ENCODE peak calls at places on chromosomes 5 and 9, in ten cellular contexts. L is cardiac fibroblast, E is A673, T is hepatocyte, J is GM12865, D is heart left ventricle, R is spleen, B is upper lobe of right lung, H is A549, A is IMR-90. Q is an unnamed sample.

GRCh38 chr9:121735792-121736130 is 84.3 kb downstream of the DAB2IP start:
- DNase-seq in D (no peak), J (no peak), B (no peak), H (peak; percentile 40), E (no peak), R (no peak), L (no peak), A (no peak), T (no peak), Q (no peak)

GRCh38 chr9:93523518-93524144 is 52.8 kb upstream of the PHF2 start:
- DNase-seq in L (no peak), E (no peak), A (no peak), B (no peak), T (no peak), H (no peak), D (peak; percentile 62), J (no peak), R (no peak), Q (no peak)

GRCh38 chr9:79220666-79221065 is 351.1 kb upstream of the TLE4 start:
- DNase-seq in H (no peak), T (no peak), E (no peak), L (no peak), J (no peak), R (no peak), B (no peak), D (no peak), A (peak; percentile 75), Q (peak; percentile 45)

GRCh38 chr5:127785098-127785927 is 82.1 kb downstream of the CCDC192 start:
- DNase-seq in A (peak; percentile 96), T (peak; percentile 7), H (no peak), L (peak; percentile 68), B (no peak), J (peak; percentile 50), R (no peak), D (no peak), E (no peak), Q (peak; percentile 70)

GRCh38 chr9:73577867-73578266 is 426.2 kb downstream of the ANXA1 start:
- DNase-seq in T (peak; percentile 36), E (peak; percentile 62), H (no peak), B (no peak), D (peak; percentile 13), L (peak; percentile 44), A (no peak), R (no peak), J (no peak), Q (peak; percentile 27)

GRCh38 chr5:176673651-176674583 is 26.6 kb downstream of the TSPAN17 start:
- DNase-seq in H (no peak), D (no peak), R (peak; percentile 59), A (no peak), L (no peak), T (no peak), E (no peak), B (no peak), J (no peak), Q (no peak)

GRCh38 chr5:180809403-180810209 is 7.0 kb upstream of the MGAT1 start:
- DNase-seq in D (peak; percentile 84), L (peak; percentile 94), H (peak; percentile 93), B (no peak), E (peak; percentile 85), T (peak; percentile 96), J (peak; percentile 95), A (peak; percentile 88), R (peak; percentile 97), Q (peak; percentile 89)

GRCh38 chr9:126853667-126854066 is 6.8 kb upstream of the ZBTB34 start:
- DNase-seq in J (no peak), B (no peak), R (no peak), D (no peak), T (no peak), H (no peak), L (no peak), A (peak; percentile 71), E (no peak), Q (peak; percentile 43)

GRCh38 chr5:81751836-81752643 is 1.1 kb upstream of the SSBP2 start:
- DNase-seq in A (no peak), T (no peak), H (no peak), D (no peak), B (no peak), L (no peak), R (no peak), E (no peak), J (no peak), Q (peak; percentile 37)

GRCh38 chr9:110912701-110913291 is 125.5 kb downstream of the LPAR1 start:
- DNase-seq in J (no peak), T (no peak), H (no peak), D (no peak), R (no peak), A (peak; percentile 80), L (peak; percentile 72), B (no peak), E (no peak), Q (no peak)

GRCh38 chr5:31846934-31847333 is 208.0 kb downstream of the PDZD2 start:
- DNase-seq in E (no peak), T (no peak), J (no peak), B (no peak), R (no peak), H (no peak), D (no peak), A (no peak), L (no peak), Q (no peak)

GRCh38 chr5:163821142-163821541 is 315.7 kb downstream of the MAT2B start:
- DNase-seq in B (no peak), L (no peak), R (no peak), E (no peak), J (peak; percentile 19), H (no peak), D (no peak), T (no peak), A (no peak), Q (no peak)

GRCh38 chr5:36744678-36745659 is 131.6 kb upstream of the NIPBL start:
- DNase-seq in D (peak; percentile 64), B (peak; percentile 91), J (peak; percentile 65), E (peak; percentile 80), R (peak; percentile 83), A (peak; percentile 63), H (peak; percentile 86), L (peak; percentile 80), T (peak; percentile 91), Q (peak; percentile 60)

GRCh38 chr5:75928992-75929391 is 154.2 kb upstream of the SV2C start:
- DNase-seq in E (no peak), J (no peak), D (no peak), A (no peak), R (no peak), B (no peak), T (no peak), H (no peak), L (no peak), Q (no peak)

DNA sequence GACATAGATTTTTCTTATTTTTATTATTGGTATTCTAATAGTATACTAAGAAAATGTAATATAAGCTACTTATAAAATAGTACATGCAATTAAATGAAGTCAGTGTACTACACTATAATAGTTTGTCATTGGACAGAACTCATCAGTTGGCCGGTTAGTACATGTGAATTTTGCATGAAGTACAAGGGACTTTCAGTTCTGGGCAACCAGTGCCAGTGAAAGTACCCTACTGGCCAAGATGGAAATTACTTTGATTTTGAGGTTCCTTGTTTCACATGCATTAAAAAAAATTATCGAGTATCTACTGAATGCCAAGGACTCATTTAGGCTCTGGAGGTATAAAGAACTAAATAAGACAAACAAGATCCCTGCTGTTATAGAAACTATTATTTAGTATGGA is 213.4 kb upstream of the ELL2 start:
- DNase-seq in R (no peak), D (no peak), J (peak; percentile 48), L (no peak), B (no peak), A (no peak), T (no peak), H (peak; percentile 28), E (peak; percentile 22), Q (no peak)
- TF ChIP-seq CTCF in R (no peak), D (no peak), J (peak; percentile 29), L (peak; percentile 28), B (peak; percentile 21), A (no peak), T (no peak), H (no peak), E (peak; percentile 49), Q (peak; percentile 23)

GRCh38 chr9:72428329-72428728 is 63.3 kb upstream of the ZFAND5 start:
- DNase-seq in H (no peak), T (no peak), L (peak; percentile 87), J (no peak), D (no peak), E (no peak), R (no peak), A (peak; percentile 60), B (no peak), Q (peak; percentile 98)
- H3K4me3 ChIP-seq in H (no peak overlapping the region), T (no peak overlapping the region), L (no peak overlapping the region), J (no peak overlapping the region), D (no peak overlapping the region), E (no peak overlapping the region), R (no peak overlapping the region), A (no peak overlapping the region), B (no peak overlapping the region), Q (no peak overlapping the region)

GRCh38 chr5:95393279-95393678 is 2.1 kb downstream of the FAM81B start:
- DNase-seq in D (no peak), E (no peak), T (no peak), R (no peak), L (no peak), B (no peak), H (no peak), A (no peak), J (no peak), Q (no peak)
- TF ChIP-seq CTCF in D (no peak), E (no peak), T (no peak), R (no peak), L (no peak), B (no peak), H (no peak), A (no peak), J (no peak), Q (no peak)

GRCh38 chr5:3023678-3024077 is 272.2 kb upstream of the IRX2 start:
- DNase-seq in J (no peak), A (no peak), H (no peak), R (no peak), L (no peak), B (no peak), T (no peak), E (no peak), D (no peak), Q (no peak)

GRCh38 chr5:3025392-3025791 is 273.9 kb upstream of the IRX2 start:
- DNase-seq in A (no peak), T (no peak), J (no peak), B (no peak), H (no peak), L (no peak), R (no peak), E (no peak), D (no peak), Q (no peak)

GRCh38 chr5:3024541-3024940 is 273.1 kb upstream of the IRX2 start:
- DNase-seq in B (no peak), T (no peak), L (no peak), H (no peak), J (no peak), A (no peak), R (no peak), E (no peak), D (no peak), Q (no peak)

GRCh38 chr5:3024976-3025375 is 273.5 kb upstream of the IRX2 start:
- DNase-seq in A (no peak), H (no peak), T (no peak), R (no peak), J (no peak), D (no peak), B (no peak), L (no peak), E (no peak), Q (no peak)

DNA sequence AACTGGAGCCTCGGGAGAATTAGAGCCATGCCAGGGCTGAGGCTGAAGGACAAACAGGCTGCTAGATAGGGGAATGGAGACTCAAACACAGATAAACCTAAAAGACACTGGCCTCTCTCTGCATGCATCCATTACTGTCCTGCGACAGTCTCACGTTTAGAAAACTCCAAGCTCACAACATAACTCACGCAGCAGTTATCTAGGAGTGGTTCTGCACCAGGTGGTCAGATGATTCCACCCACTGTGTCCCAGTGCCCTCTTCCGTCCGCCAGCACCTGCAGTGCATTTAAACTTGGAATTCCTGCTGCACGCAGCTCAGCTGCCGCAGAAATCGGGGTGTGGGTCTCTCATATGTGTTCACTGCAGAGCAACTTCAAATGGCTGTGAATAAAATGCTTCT is 272.6 kb upstream of the IRX2 start:
- DNase-seq in B (no peak), E (no peak), R (no peak), J (no peak), T (no peak), A (no peak), L (no peak), H (no peak), D (no peak), Q (no peak)
- H3K4me3 ChIP-seq in B (no peak overlapping the region), E (no peak overlapping the region), R (no peak overlapping the region), J (no peak overlapping the region), T (no peak overlapping the region), A (no peak overlapping the region), L (no peak overlapping the region), H (no peak overlapping the region), D (no peak overlapping the region), Q (no peak overlapping the region)

Q was measured in fibroblast of the aortic adventitia.